ENCODE peak calls at places on chromosomes 4 and X, in seven cellular contexts. I is SW480, F is BJ, X is M059J, G is right lobe of liver, Q is substantia nigra, A is astrocyte. U is an unnamed sample.

GRCh38 chrX:148333989-148334388 is 166.4 kb upstream of the AFF2 start:
- DNase-seq in G (no peak), A (no peak), X (no peak), Q (no peak), I (no peak), F (no peak), U (no peak)

GRCh38 chr4:152094851-152095700 is 334.3 kb upstream of the GATB start:
- DNase-seq in F (no peak), Q (no peak), A (peak), I (no peak), G (no peak), X (peak), U (no peak)

GRCh38 chrX:119406739-119407138 is 7.6 kb downstream of the SLC25A43 start:
- DNase-seq in F (no peak), Q (no peak), A (peak), G (no peak), X (peak), I (no peak), U (no peak)

GRCh38 chr4:182449186-182449880 is 206.1 kb downstream of the TENM3 start:
- DNase-seq in X (peak), G (no peak), I (no peak), F (no peak), A (peak), Q (no peak), U (peak)

GRCh38 chr4:146647615-146648383 is 9.1 kb downstream of the POU4F2 start:
- DNase-seq in G (no peak), F (no peak), I (no peak), X (peak), A (no peak), Q (no peak), U (no peak)

GRCh38 chr4:128600996-128601857 is 208.3 kb upstream of the JADE1 start:
- DNase-seq in I (peak), G (peak), A (peak), X (peak), Q (no peak), F (peak), U (peak)

GRCh38 chr4:189162073-189162789 is 778.4 kb upstream of the FRG1 start:
- DNase-seq in G (no peak), X (no peak), I (no peak), Q (no peak), F (no peak), A (no peak), U (no peak)

GRCh38 chrX:82196866-82197265 is 995.0 kb downstream of the SH3BGRL start:
- DNase-seq in Q (no peak), X (no peak), I (no peak), F (no peak), A (no peak), G (no peak), U (no peak)

GRCh38 chrX:94751611-94752010 is 1077.6 kb downstream of the FAM133A start:
- DNase-seq in F (no peak), A (no peak), Q (no peak), I (no peak), G (no peak), X (no peak), U (no peak)

GRCh38 chr4:165813606-165814005 is 59.4 kb upstream of the TLL1 start:
- DNase-seq in X (peak), A (peak), Q (no peak), F (no peak), G (no peak), I (no peak), U (no peak)

GRCh38 chr4:95693594-95693993 is 144.8 kb upstream of the UNC5C start:
- DNase-seq in I (peak), A (peak), G (no peak), F (no peak), X (peak), Q (no peak), U (peak)

GRCh38 chr4:182370491-182370890 is 127.3 kb downstream of the TENM3 start:
- DNase-seq in F (no peak), A (peak), X (no peak), I (no peak), G (no peak), Q (no peak), U (no peak)

GRCh38 chr4:4524364-4524763 is 17.5 kb downstream of the STX18 start:
- DNase-seq in X (peak), A (no peak), F (no peak), G (no peak), I (no peak), Q (no peak), U (no peak)

GRCh38 chr4:773214-773613 is 52.7 kb downstream of the CPLX1 start:
- DNase-seq in X (no peak), I (no peak), Q (no peak), F (no peak), G (no peak), A (no peak), U (no peak)

GRCh38 chrX:36909584-36909983 is 98.6 kb upstream of the FAM47C start:
- DNase-seq in I (no peak), Q (no peak), G (no peak), A (no peak), F (no peak), X (no peak), U (no peak)

GRCh38 chr4:89829470-89830138 is 7.4 kb downstream of the SNCA start:
- DNase-seq in Q (peak), A (peak), I (peak), G (no peak), F (no peak), X (no peak), U (peak)

GRCh38 chr4:169115897-169116254 is 105.8 kb upstream of the CBR4 start:
- DNase-seq in X (peak), A (peak), Q (no peak), F (peak), I (peak), G (no peak), U (peak)

GRCh38 chr4:152189451-152190179 is 346.3 kb downstream of the FBXW7 start:
- DNase-seq in G (no peak), X (no peak), I (no peak), Q (no peak), A (no peak), F (no peak), U (no peak)

U was measured in pons.